ENCODE peak calls at places on chromosomes 6 and 20, in six cellular contexts. U is mesenchymal stem cell, W is H9, R is IMR-90, J is H1, E is trophoblast cell. G is an unnamed sample.

GRCh38 chr6:31058128-31058894 is 48.0 kb downstream of the MUC22 start:
- DNase-seq in U (peak; percentile 92), W (no peak), R (peak; percentile 98), J (no peak), E (peak; percentile 16), G (peak; percentile 59)

GRCh38 chr20:53748176-53748575 is 154.5 kb upstream of the ZNF217 start:
- DNase-seq in U (no peak), W (no peak), R (no peak), J (no peak), E (peak; percentile 91), G (no peak)

GRCh38 chr6:18216411-18216810 is 47.9 kb downstream of the DEK start:
- DNase-seq in U (peak; percentile 31), W (no peak), R (peak; percentile 80), J (no peak), E (peak; percentile 69), G (no peak)

GRCh38 chr6:44538841-44539240 is 151.3 kb downstream of the CDC5L start:
- DNase-seq in U (no peak), W (no peak), R (no peak), J (peak; percentile 30), E (no peak), G (no peak)

GRCh38 chr6:114862809-114863208 is 520.0 kb upstream of the HS3ST5 start:
- DNase-seq in U (peak; percentile 20), W (no peak), R (no peak), J (no peak), E (no peak), G (no peak)

GRCh38 chr6:116265081-116265829 is 11.4 kb upstream of the TSPYL4 start:
- DNase-seq in U (no peak), W (no peak), R (peak; percentile 23), J (no peak), E (no peak), G (no peak)

GRCh38 chr20:32316667-32317066 is 39.2 kb downstream of the KIF3B start:
- DNase-seq in U (no peak), W (no peak), R (peak; percentile 44), J (no peak), E (no peak), G (no peak)

GRCh38 chr6:111857674-111858337 is 15.4 kb downstream of the FYN start:
- DNase-seq in U (no peak), W (no peak), R (no peak), J (no peak), E (no peak), G (no peak)

GRCh38 chr20:22555791-22556564 is 28.4 kb downstream of the FOXA2 start:
- DNase-seq in U (no peak), W (no peak), R (no peak), J (no peak), E (no peak), G (no peak)

GRCh38 chr6:152981989-152982767 is 663 bp downstream of the FBXO5 start:
- DNase-seq in U (no peak), W (peak; percentile 29), R (no peak), J (peak; percentile 54), E (no peak), G (no peak)

GRCh38 chr6:3176562-3177355 is 19.4 kb upstream of the TUBB2A start:
- DNase-seq in U (peak; percentile 95), W (no peak), R (peak; percentile 98), J (no peak), E (peak; percentile 93), G (no peak)

GRCh38 chr6:15351631-15352030 is 105.8 kb downstream of the JARID2 start:
- DNase-seq in U (peak; percentile 52), W (no peak), R (peak; percentile 91), J (no peak), E (no peak), G (no peak)

GRCh38 chr6:10578718-10579117 is 57.6 kb downstream of the GCNT2 start:
- DNase-seq in U (no peak), W (no peak), R (no peak), J (no peak), E (no peak), G (no peak)

GRCh38 chr6:10485406-10485805 is 35.7 kb upstream of the GCNT2 start:
- DNase-seq in U (no peak), W (no peak), R (no peak), J (no peak), E (no peak), G (no peak)

GRCh38 chr20:33992145-33992922 is 1.4 kb upstream of the RALY start:
- DNase-seq in U (no peak), W (no peak), R (peak; percentile 54), J (no peak), E (peak; percentile 91), G (no peak)

GRCh38 chr6:142932788-142933362 is 12.1 kb downstream of the HIVEP2 start:
- DNase-seq in U (no peak), W (no peak), R (no peak), J (no peak), E (no peak), G (no peak)

GRCh38 chr20:10115021-10115420 is 80.2 kb downstream of the ANKEF1 start:
- DNase-seq in U (peak; percentile 37), W (no peak), R (peak; percentile 79), J (no peak), E (no peak), G (no peak)

GRCh38 chr20:52103911-52104545 is 87.6 kb downstream of the ZFP64 start:
- DNase-seq in U (peak; percentile 29), W (peak; percentile 69), R (peak; percentile 14), J (peak; percentile 70), E (no peak), G (no peak)

GRCh38 chr6:34098045-34098936 is 47.6 kb downstream of the GRM4 start:
- DNase-seq in U (no peak), W (no peak), R (no peak), J (no peak), E (no peak), G (no peak)

GRCh38 chr6:6452002-6452401 is 131.5 kb upstream of the F13A1 start:
- DNase-seq in U (no peak), W (no peak), R (no peak), J (no peak), E (no peak), G (no peak)

GRCh38 chr6:118963003-118963402 is 28.0 kb upstream of the MCM9 start:
- DNase-seq in U (no peak), W (no peak), R (peak; percentile 10), J (no peak), E (no peak), G (no peak)

GRCh38 chr20:47790032-47790965 is 5.0 kb upstream of the SULF2 start:
- DNase-seq in U (peak; percentile 91), W (no peak), R (peak; percentile 70), J (no peak), E (no peak), G (no peak)

GRCh38 chr6:112396221-112396620 is 49.1 kb downstream of the RFPL4B start:
- DNase-seq in U (no peak), W (no peak), R (peak; percentile 4), J (no peak), E (no peak), G (no peak)

GRCh38 chr6:11307226-11307625 is 74.8 kb upstream of the NEDD9 start:
- DNase-seq in U (no peak), W (no peak), R (no peak), J (no peak), E (no peak), G (no peak)

GRCh38 chr6:1312444-1313363 is 806 bp downstream of the FOXQ1 start:
- DNase-seq in U (no peak), W (peak; percentile 67), R (no peak), J (peak; percentile 79), E (no peak), G (no peak)

GRCh38 chr6:33197431-33198048 is 2.9 kb downstream of the RXRB start:
- DNase-seq in U (peak; percentile 80), W (peak; percentile 72), R (peak; percentile 56), J (peak; percentile 70), E (peak; percentile 39), G (no peak)

GRCh38 chr6:157596886-157597285 is 215.9 kb downstream of the ZDHHC14 start:
- DNase-seq in U (peak; percentile 64), W (no peak), R (peak; percentile 79), J (no peak), E (no peak), G (no peak)

GRCh38 chr6:169324661-169325459 is 71.2 kb upstream of the THBS2 start:
- DNase-seq in U (no peak), W (no peak), R (no peak), J (no peak), E (no peak), G (no peak)

GRCh38 chr6:169324086-169324485 is 70.4 kb upstream of the THBS2 start:
- DNase-seq in U (no peak), W (no peak), R (no peak), J (no peak), E (no peak), G (no peak)

GRCh38 chr6:169328112-169328801 is 74.6 kb upstream of the THBS2 start:
- DNase-seq in U (peak; percentile 23), W (no peak), R (peak; percentile 85), J (no peak), E (no peak), G (no peak)

GRCh38 chr6:169323221-169323620 is 69.6 kb upstream of the THBS2 start:
- DNase-seq in U (no peak), W (no peak), R (no peak), J (no peak), E (no peak), G (no peak)

GRCh38 chr6:169326067-169326799 is 72.6 kb upstream of the THBS2 start:
- DNase-seq in U (no peak), W (peak; percentile 70), R (peak; percentile 52), J (peak; percentile 72), E (no peak), G (peak; percentile 6)
- H4K91ac ChIP-seq in U (no peak overlapping the region), W (no peak overlapping the region), R (no peak overlapping the region), J (no peak overlapping the region), E (no peak overlapping the region), G (no peak overlapping the region)

GRCh38 chr20:2236266-2236665 is 59.5 kb upstream of the TGM3 start:
- DNase-seq in U (no peak), W (no peak), R (peak; percentile 20), J (no peak), E (no peak), G (no peak)
- H4K91ac ChIP-seq in U (no peak overlapping the region), W (no peak overlapping the region), R (no peak overlapping the region), J (no peak overlapping the region), E (no peak overlapping the region), G (no peak overlapping the region)

GRCh38 chr6:117909638-117910037 is 2.6 kb downstream of the SLC35F1 start:
- DNase-seq in U (no peak), W (no peak), R (no peak), J (no peak), E (no peak), G (no peak)
- H4K91ac ChIP-seq in U (no peak overlapping the region), W (no peak overlapping the region), R (no peak overlapping the region), J (no peak overlapping the region), E (no peak overlapping the region), G (no peak overlapping the region)

GRCh38 chr20:12482661-12483060 is 526.1 kb upstream of the SPTLC3 start:
- DNase-seq in U (no peak), W (no peak), R (no peak), J (no peak), E (no peak), G (no peak)
- H4K91ac ChIP-seq in U (no peak overlapping the region), W (no peak overlapping the region), R (no peak overlapping the region), J (no peak overlapping the region), E (no peak overlapping the region), G (no peak overlapping the region)

GRCh38 chr6:136333824-136334464 is 44.3 kb upstream of the BCLAF1 start:
- DNase-seq in U (no peak), W (no peak), R (no peak), J (no peak), E (no peak), G (no peak)
- H4K91ac ChIP-seq in U (no peak overlapping the region), W (no peak overlapping the region), R (no peak overlapping the region), J (no peak overlapping the region), E (no peak overlapping the region), G (no peak overlapping the region)

GRCh38 chr6:72524011-72524645 is 97.7 kb upstream of the KCNQ5 start:
- DNase-seq in U (no peak), W (no peak), R (no peak), J (no peak), E (no peak), G (no peak)
- H4K91ac ChIP-seq in U (no peak overlapping the region), W (no peak overlapping the region), R (no peak overlapping the region), J (no peak overlapping the region), E (no peak overlapping the region), G (no peak overlapping the region)

G was measured in neuronal stem cell.